ENCODE peak calls at places on chromosomes 16 and 17, in four cellular contexts. One of them, this sample, is unnamed.
A peak's percentile ranks its signal among the peaks of the same experiment; 100 is the strongest.

GRCh38 chr16:85608515-85608885 is 4.6 kb upstream of the GSE1 start:
- DNase-seq in WTC11: no peak
- DNase-seq in GM12878: no peak
- DNase-seq in HepG2: no peak
- DNase-seq in this sample: no peak

GRCh38 chr16:88596477-88596876 is 26.3 kb downstream of the ZC3H18 start:
- DNase-seq in WTC11: no peak
- DNase-seq in HepG2: no peak
- DNase-seq in GM12878: no peak
- DNase-seq in this sample: no peak

GRCh38 chr17:41563607-41564006 is 8.3 kb downstream of the KRT9 start:
- DNase-seq in GM12878: no peak
- DNase-seq in HepG2: no peak
- DNase-seq in WTC11: no peak
- DNase-seq in this sample: no peak

GRCh38 chr17:45316271-45317112 is at the start of gene MAP3K14:
- DNase-seq in HepG2: peak; percentile 68
- DNase-seq in GM12878: no peak
- DNase-seq in WTC11: peak; percentile 69
- DNase-seq in this sample: no peak

GRCh38 chr17:81030726-81031570 is 4.0 kb upstream of the BAIAP2 start:
- DNase-seq in GM12878: no peak
- DNase-seq in WTC11: no peak
- DNase-seq in HepG2: peak; percentile 40
- DNase-seq in this sample: no peak

GRCh38 chr16:83681421-83681820 is 126.4 kb upstream of the HSBP1 start:
- DNase-seq in HepG2: no peak
- DNase-seq in GM12878: no peak
- DNase-seq in WTC11: no peak
- DNase-seq in this sample: no peak

GRCh38 chr17:48215583-48216139 is 108.1 kb downstream of the SNX11 start:
- DNase-seq in GM12878: no peak
- DNase-seq in WTC11: peak; percentile 49
- DNase-seq in HepG2: peak; percentile 8
- DNase-seq in this sample: peak; percentile 71

GRCh38 chr17:2854662-2855061 is 58.4 kb downstream of the RAP1GAP2 start:
- DNase-seq in WTC11: no peak
- DNase-seq in HepG2: no peak
- DNase-seq in GM12878: no peak
- DNase-seq in this sample: no peak

GRCh38 chr17:44355642-44356099 is 8.0 kb downstream of the FAM171A2 start:
- DNase-seq in WTC11: no peak
- DNase-seq in GM12878: no peak
- DNase-seq in HepG2: no peak
- DNase-seq in this sample: no peak

GRCh38 chr16:67663151-67663876 is 2.6 kb downstream of the PARD6A start:
- DNase-seq in GM12878: no peak
- DNase-seq in WTC11: peak; percentile 81
- DNase-seq in HepG2: no peak
- DNase-seq in this sample: peak; percentile 45

GRCh38 chr16:47644166-47644565 is 183.0 kb downstream of the PHKB start:
- DNase-seq in HepG2: no peak
- DNase-seq in WTC11: no peak
- DNase-seq in GM12878: no peak
- DNase-seq in this sample: no peak

GRCh38 chr17:82985973-82986372 is 93.4 kb upstream of the METRNL start:
- DNase-seq in WTC11: peak; percentile 49
- DNase-seq in HepG2: no peak
- DNase-seq in GM12878: no peak
- DNase-seq in this sample: no peak

GRCh38 chr16:11063432-11064201 is 119.3 kb downstream of the CLEC16A start:
- DNase-seq in HepG2: no peak
- DNase-seq in GM12878: no peak
- DNase-seq in WTC11: no peak
- DNase-seq in this sample: no peak

GRCh38 chr17:56112086-56112485 is 41.2 kb upstream of the ANKFN1 start:
- DNase-seq in HepG2: no peak
- DNase-seq in WTC11: no peak
- DNase-seq in GM12878: no peak
- DNase-seq in this sample: no peak

GRCh38 chr16:2339521-2340484 is 725 bp downstream of the ABCA3 start:
- DNase-seq in WTC11: peak; percentile 55
- DNase-seq in GM12878: no peak
- DNase-seq in HepG2: peak; percentile 15
- DNase-seq in this sample: peak; percentile 86

GRCh38 chr17:7982666-7983065 is 19.7 kb upstream of the GUCY2D start:
- DNase-seq in HepG2: no peak
- DNase-seq in WTC11: no peak
- DNase-seq in GM12878: no peak
- DNase-seq in this sample: no peak

GRCh38 chr16:83977056-83977815 is 9.2 kb downstream of the NECAB2 start:
- DNase-seq in WTC11: no peak
- DNase-seq in GM12878: no peak
- DNase-seq in HepG2: no peak
- DNase-seq in this sample: no peak

GRCh38 chr16:56637814-56638750 is at the start of gene MT1A:
- DNase-seq in HepG2: peak; percentile 29
- DNase-seq in WTC11: peak; percentile 74
- DNase-seq in GM12878: no peak
- DNase-seq in this sample: peak; percentile 66

GRCh38 chr16:22844426-22844825 is 30.5 kb downstream of the HS3ST2 start:
- DNase-seq in GM12878: no peak
- DNase-seq in WTC11: no peak
- DNase-seq in HepG2: no peak
- DNase-seq in this sample: no peak

GRCh38 chr16:14400285-14400977 is 229.6 kb downstream of the PARN start:
- DNase-seq in HepG2: no peak
- DNase-seq in GM12878: no peak
- DNase-seq in WTC11: no peak
- DNase-seq in this sample: no peak

GRCh38 chr17:40486513-40487370 is 14.7 kb downstream of the TNS4 start:
- DNase-seq in GM12878: no peak
- DNase-seq in WTC11: no peak
- DNase-seq in HepG2: no peak
- DNase-seq in this sample: no peak

GRCh38 chr16:23254338-23254737 is 47.8 kb upstream of the SCNN1B start:
- DNase-seq in GM12878: no peak
- DNase-seq in WTC11: no peak
- DNase-seq in HepG2: no peak
- DNase-seq in this sample: no peak

GRCh38 chr17:82648761-82649474 is 674 bp upstream of the WDR45B start:
- DNase-seq in GM12878: no peak
- DNase-seq in HepG2: no peak
- DNase-seq in WTC11: peak; percentile 57
- DNase-seq in this sample: peak; percentile 48

GRCh38 chr17:78997231-78997741 is 12.3 kb downstream of the CANT1 start:
- DNase-seq in GM12878: no peak
- DNase-seq in HepG2: no peak
- DNase-seq in WTC11: no peak
- DNase-seq in this sample: no peak

GRCh38 chr16:66578596-66579531 is at the start of gene CMTM2:
- DNase-seq in WTC11: peak; percentile 53
- DNase-seq in GM12878: no peak
- DNase-seq in HepG2: no peak
- DNase-seq in this sample: no peak

GRCh38 chr17:81217531-81217930 is 5.2 kb downstream of the CEP131 start:
- DNase-seq in HepG2: no peak
- DNase-seq in WTC11: no peak
- DNase-seq in GM12878: no peak
- DNase-seq in this sample: no peak

GRCh38 chr17:17714261-17714866 is 33.1 kb downstream of the RAI1 start:
- DNase-seq in WTC11: no peak
- DNase-seq in GM12878: no peak
- DNase-seq in HepG2: no peak
- DNase-seq in this sample: no peak

GRCh38 chr17:50145532-50146229 is 4.8 kb downstream of the PPP1R9B start:
- DNase-seq in WTC11: no peak
- DNase-seq in GM12878: no peak
- DNase-seq in HepG2: no peak
- DNase-seq in this sample: no peak

GRCh38 chr17:50143461-50144176 is 6.9 kb downstream of the PPP1R9B start:
- DNase-seq in GM12878: no peak
- DNase-seq in WTC11: no peak
- DNase-seq in HepG2: no peak
- DNase-seq in this sample: no peak

GRCh38 chr17:50146230-50146926 is 4.1 kb downstream of the PPP1R9B start:
- DNase-seq in HepG2: no peak
- DNase-seq in GM12878: no peak
- DNase-seq in WTC11: no peak
- DNase-seq in this sample: no peak

GRCh38 chr17:50144346-50144745 is 6.1 kb downstream of the PPP1R9B start:
- DNase-seq in HepG2: no peak
- DNase-seq in WTC11: no peak
- DNase-seq in GM12878: no peak
- DNase-seq in this sample: no peak

DNA sequence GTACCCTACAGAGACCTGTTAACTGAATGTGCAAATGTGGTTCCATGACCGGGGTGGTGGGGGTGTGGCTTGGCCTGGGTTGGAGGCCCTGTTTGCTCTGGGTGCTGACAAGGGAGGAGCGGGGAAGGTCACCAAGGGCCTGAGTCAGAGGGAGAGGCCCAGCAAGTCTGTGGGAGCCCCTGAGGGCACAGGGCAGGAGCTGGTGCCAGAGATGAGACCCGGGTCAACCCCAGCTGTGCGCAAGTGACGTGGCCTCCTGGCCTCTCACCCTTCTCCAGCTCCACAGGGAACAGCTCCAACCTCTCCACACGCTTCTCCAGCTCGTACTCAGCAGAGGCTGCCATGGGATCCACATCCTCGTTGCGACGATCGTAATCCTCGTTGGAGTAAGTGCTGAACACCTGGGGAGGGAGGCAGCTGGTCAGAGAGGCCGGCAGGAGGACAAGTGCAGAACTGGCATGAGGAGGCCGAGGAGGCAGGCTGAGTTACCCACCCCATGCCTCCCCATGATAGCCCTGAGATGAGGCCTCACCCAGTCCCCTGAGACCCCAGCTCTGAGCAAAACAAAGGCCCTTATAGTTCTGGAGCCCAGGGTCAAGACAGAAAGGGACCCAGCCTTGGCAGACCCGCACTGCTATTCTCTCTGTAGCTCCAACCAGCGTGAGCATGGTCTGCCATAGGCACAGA is 5.5 kb downstream of the PPP1R9B start:
- DNase-seq in WTC11: no peak
- DNase-seq in HepG2: no peak
- DNase-seq in GM12878: no peak
- DNase-seq in this sample: no peak
- TF ChIP-seq CREM in WTC11: no peak
- TF ChIP-seq CREM in HepG2: no peak
- TF ChIP-seq CREM in GM12878: no peak
- TF ChIP-seq CREM in this sample: no peak

DNA sequence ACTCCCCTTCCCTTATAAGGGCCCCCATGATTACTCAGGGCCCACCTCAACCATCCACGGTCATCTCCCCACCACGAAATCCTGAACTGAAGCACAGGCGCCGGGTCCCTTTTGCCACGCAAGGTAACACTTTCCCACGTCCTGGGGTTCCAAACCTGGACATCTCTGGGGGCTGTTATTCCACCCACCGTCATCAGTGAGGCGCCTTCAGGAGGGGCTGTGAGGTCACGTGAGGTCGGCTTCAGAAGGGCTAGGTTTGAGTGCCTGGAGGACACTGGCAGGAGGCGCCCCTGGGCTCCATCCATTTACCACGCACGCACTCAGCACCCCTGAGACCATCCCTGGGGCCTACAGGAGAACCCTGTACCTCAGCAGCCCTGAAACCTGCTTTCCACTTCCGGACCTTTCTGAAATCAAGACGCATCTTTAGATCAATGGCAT is 4.1 kb downstream of the CD2BP2 start:
- DNase-seq in WTC11: no peak
- DNase-seq in GM12878: no peak
- DNase-seq in HepG2: no peak
- DNase-seq in this sample: no peak
- TF ChIP-seq CREM in WTC11: no peak
- TF ChIP-seq CREM in GM12878: no peak
- TF ChIP-seq CREM in HepG2: no peak
- TF ChIP-seq CREM in this sample: no peak

DNA sequence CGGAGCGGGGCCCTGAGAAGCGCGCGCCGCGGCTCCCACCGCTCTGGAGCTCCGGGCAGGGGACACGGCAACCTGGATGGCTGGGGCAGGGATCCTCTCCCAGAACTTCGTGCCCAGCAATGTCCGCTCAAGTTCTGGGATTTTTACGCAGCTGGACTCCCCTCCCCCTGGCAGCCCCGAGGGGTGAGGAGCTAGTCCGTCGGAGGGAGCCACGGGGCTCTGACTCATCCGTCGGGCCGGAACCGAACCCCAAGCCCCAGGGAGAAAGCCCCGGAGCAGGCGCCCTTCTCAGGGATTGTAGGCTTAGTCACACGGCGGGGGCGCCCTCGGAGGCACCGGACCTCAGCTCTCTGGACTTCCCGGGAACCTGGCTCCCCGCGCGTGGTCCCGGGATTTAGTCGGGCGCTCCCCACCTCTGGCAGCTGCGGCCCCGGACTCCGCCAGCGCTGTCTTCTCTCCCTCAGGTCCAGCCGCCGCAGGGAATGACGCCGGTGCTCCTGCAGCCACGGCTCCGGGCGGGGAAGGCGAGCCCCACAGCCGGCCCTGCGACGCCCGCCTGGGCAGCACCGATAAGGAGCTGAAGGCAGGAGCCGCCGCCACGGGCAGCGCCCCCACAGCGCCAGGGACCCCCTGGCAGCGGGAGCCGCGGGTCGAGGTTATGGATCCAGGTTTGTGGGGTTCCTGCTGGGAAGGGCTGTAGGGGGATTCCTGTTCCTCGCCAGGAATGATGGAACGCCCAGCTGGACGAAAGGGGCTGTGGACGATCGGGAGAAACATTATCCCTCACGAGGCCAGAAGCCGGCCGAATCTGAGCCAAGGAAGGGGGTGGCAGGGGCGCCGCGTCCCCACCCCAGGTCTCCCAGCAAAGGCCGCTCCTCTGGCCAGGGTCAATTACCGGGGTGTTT is 830 bp downstream of the SPHK1 start:
- DNase-seq in WTC11: peak; percentile 44
- DNase-seq in HepG2: peak; percentile 39
- DNase-seq in GM12878: no peak
- DNase-seq in this sample: peak; percentile 51
- TF ChIP-seq CREM in WTC11: no peak
- TF ChIP-seq CREM in HepG2: no peak
- TF ChIP-seq CREM in GM12878: no peak
- TF ChIP-seq CREM in this sample: peak; percentile 5

DNA sequence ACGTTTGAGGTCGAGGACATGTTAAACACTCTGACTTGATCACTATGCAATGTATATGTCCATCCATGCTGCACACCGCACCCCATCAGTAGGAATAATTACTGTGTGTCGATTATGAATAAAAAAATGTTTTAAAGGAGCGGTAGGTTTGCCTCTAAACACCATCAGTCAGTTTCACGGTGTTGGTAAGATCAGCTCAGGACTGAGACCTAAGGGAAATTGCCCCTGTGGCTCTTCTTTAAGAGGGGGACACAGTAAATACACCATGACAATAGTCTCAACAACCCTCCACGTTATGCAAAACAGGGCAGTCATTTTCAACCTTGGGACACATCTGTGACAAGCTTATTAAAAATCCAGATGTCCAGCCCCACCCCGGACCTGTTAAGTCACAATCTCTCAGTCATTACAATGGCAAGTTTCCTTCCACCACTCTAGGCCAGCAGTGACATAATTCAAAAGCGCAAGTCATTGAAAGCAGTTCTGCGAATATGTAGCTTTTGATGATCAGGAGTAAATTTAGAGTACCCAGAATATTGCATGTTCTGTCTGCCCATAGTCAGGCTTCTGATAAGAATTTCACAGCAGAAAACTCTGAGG is 1.2 kb downstream of the ATMIN start:
- DNase-seq in WTC11: no peak
- DNase-seq in HepG2: peak; percentile 6
- DNase-seq in GM12878: no peak
- DNase-seq in this sample: no peak
- TF ChIP-seq CREM in WTC11: no peak
- TF ChIP-seq CREM in HepG2: no peak
- TF ChIP-seq CREM in GM12878: no peak
- TF ChIP-seq CREM in this sample: peak; percentile 17

This sample was measured in K562.